ENCODE peak calls at places on chromosome 7, in six cellular contexts. Z is HepG2, O is NT2/D1, B is A673, J is left ventricle myocardium inferior, Y is GM23248. A is an unnamed sample. For H3K4me1, the result is how much of the 10 kb centered on the place peaks cover.

GRCh38 chr7:15546272-15546792 is 15.5 kb downstream of the AGMO start:
- DNase-seq in Y (no peak), B (no peak), O (no peak), J (no peak), Z (no peak), A (no peak)

GRCh38 chr7:139189357-139189756 is 41.7 kb upstream of the UBN2 start:
- DNase-seq in B (no peak), O (no peak), Z (no peak), Y (no peak), J (no peak), A (no peak)

GRCh38 chr7:33237034-33237433 is 107.7 kb downstream of the BBS9 start:
- DNase-seq in B (no peak), Z (no peak), O (no peak), Y (no peak), J (no peak), A (no peak)

GRCh38 chr7:148727501-148728278 is 29.0 kb downstream of the CUL1 start:
- DNase-seq in B (no peak), J (no peak), O (no peak), Z (no peak), Y (no peak), A (no peak)

GRCh38 chr7:11191574-11192220 is 218.0 kb downstream of the PHF14 start:
- DNase-seq in B (no peak), J (no peak), Z (no peak), Y (peak), O (peak), A (peak)

GRCh38 chr7:105678811-105679495 is 97.7 kb upstream of the EFCAB10 start:
- DNase-seq in J (peak), Y (peak), O (no peak), B (peak), Z (no peak), A (peak)

GRCh38 chr7:136009488-136010079 is 32.4 kb upstream of the MTPN start:
- DNase-seq in J (no peak), Z (peak), O (peak), Y (peak), B (peak), A (peak)

GRCh38 chr7:129517931-129518330 is 15.6 kb downstream of the SMKR1 start:
- DNase-seq in O (no peak), Y (peak), Z (no peak), B (no peak), J (no peak), A (no peak)

GRCh38 chr7:155885162-155886160 is 73.2 kb upstream of the SHH start:
- DNase-seq in O (no peak), J (peak), Y (peak), B (no peak), Z (no peak), A (no peak)

GRCh38 chr7:151104411-151105235 is 18.3 kb downstream of the AGAP3 start:
- DNase-seq in B (no peak), O (no peak), Z (no peak), Y (peak), J (no peak), A (peak)

GRCh38 chr7:9761224-9761623 is 1212.4 kb upstream of the PHF14 start:
- DNase-seq in J (no peak), B (no peak), Y (no peak), Z (no peak), O (no peak), A (no peak)

GRCh38 chr7:95264225-95264927 is 60.0 kb downstream of the PON1 start:
- DNase-seq in B (peak), O (no peak), Z (no peak), Y (no peak), J (no peak), A (no peak)

GRCh38 chr7:158802535-158803199 is 26.6 kb downstream of the ESYT2 start:
- DNase-seq in O (no peak), B (peak), Z (no peak), Y (peak), J (no peak), A (no peak)
- H3K4me3 ChIP-seq in O (no peak), B (no peak), Z (no peak), Y (peak), J (no peak), A (no peak)

GRCh38 chr7:121019018-121019417 is 30.5 kb downstream of the CPED1 start:
- DNase-seq in Y (peak), B (peak), O (no peak), J (no peak), Z (no peak), A (no peak)

GRCh38 chr7:121021266-121021969 is 32.9 kb downstream of the CPED1 start:
- DNase-seq in J (no peak), B (no peak), Y (no peak), Z (no peak), O (no peak), A (no peak)

GRCh38 chr7:121020243-121020642 is 31.7 kb downstream of the CPED1 start:
- DNase-seq in Z (no peak), Y (peak), O (no peak), J (no peak), B (no peak), A (no peak)

GRCh38 chr7:121023189-121023588 is 34.7 kb downstream of the CPED1 start:
- DNase-seq in Y (no peak), Z (no peak), B (no peak), O (no peak), J (no peak), A (no peak)

DNA sequence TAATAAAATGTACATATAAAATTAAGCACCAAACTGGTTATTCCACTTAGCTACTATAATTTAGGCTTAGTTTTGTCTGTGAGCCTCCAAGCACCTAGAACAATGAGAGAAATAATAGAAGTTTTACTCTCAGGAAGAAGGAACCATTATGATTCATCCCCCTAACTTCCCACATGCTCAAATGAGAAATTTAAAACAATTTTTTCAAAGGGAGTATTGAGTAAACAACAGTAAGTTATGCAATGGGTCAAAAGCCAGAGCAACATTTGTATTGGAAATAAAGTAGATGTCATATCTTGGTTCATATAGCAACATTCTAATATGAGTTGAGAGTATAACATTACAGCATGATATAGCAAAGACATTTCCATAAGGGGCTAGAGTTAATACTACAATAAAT is 32.1 kb downstream of the CPED1 start:
- DNase-seq in O (no peak), B (no peak), J (no peak), Z (no peak), Y (peak), A (no peak)
- H3K4me1 ChIP-seq in O (under half), B (under half), J (half or more), Z (under half), Y (half or more), A (under half)

DNA sequence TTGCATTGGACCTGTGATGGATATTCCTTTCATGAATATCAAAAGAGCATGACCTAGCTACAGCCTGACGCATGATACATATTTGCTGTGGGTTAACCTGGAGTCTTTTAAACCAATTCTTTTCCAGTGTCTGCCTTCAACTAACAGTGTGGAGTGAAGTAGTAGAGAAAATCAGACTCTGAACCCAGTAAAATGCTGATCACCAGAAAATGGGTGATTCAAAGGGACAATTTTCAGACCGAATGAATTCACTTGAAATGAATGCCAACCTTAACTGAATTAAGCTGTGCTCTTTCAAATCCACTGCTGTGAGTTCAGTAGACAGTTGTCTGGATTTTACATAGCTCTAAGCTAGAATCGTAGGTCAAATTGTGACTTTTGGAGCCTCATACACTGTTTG is 123.0 kb downstream of the CDK14 start:
- DNase-seq in J (no peak), Y (no peak), B (no peak), O (no peak), Z (no peak), A (no peak)
- H3K4me3 ChIP-seq in J (no peak), Y (no peak), B (no peak), O (no peak), Z (no peak), A (no peak)

GRCh38 chr7:80624763-80625162 is 13.7 kb upstream of the CD36 start:
- DNase-seq in Y (no peak), J (peak), B (no peak), O (no peak), Z (peak), A (no peak)
- H3K4me1 ChIP-seq in Y (under half), J (half or more), B (under half), O (under half), Z (under half), A (under half)

GRCh38 chr7:130841416-130841815 is 107.4 kb upstream of the KLF14 start:
- DNase-seq in Z (no peak), B (no peak), J (no peak), O (no peak), Y (no peak), A (no peak)

GRCh38 chr7:130844811-130845580 is 111.0 kb upstream of the KLF14 start:
- DNase-seq in Z (no peak), B (no peak), J (no peak), O (no peak), Y (peak), A (no peak)

GRCh38 chr7:130849604-130850003 is 115.6 kb upstream of the KLF14 start:
- DNase-seq in Y (no peak), B (no peak), Z (no peak), J (no peak), O (no peak), A (no peak)

GRCh38 chr7:130843703-130844102 is 109.7 kb upstream of the KLF14 start:
- DNase-seq in Y (no peak), O (no peak), Z (no peak), J (no peak), B (no peak), A (no peak)

DNA sequence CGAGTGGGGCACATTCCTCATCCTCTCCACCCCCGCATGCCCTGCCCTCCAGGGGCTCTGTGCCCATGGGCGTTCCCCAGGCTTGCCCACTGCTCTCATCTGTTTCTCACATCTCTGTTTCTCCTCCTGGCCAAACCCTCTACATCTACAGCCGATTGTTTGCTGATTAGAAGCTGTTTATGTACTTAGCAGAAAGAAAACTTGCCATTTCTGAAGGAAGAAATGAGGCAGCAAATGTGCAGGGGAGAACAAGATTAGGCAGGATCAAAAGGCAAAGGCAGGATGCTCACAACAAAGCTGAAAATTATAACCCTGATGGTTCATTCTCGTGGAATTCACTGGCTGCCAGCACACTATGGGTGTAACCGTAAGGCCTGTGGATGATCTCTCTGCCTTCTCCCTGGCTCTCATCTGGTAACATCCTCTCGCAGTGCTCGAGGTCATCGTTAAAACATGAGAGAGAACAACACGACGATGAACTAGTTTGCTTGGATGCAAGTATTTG is 111.6 kb upstream of the KLF14 start:
- DNase-seq in Y (peak), J (no peak), O (no peak), Z (no peak), B (no peak), A (no peak)
- H3K4me3 ChIP-seq in Y (peak), J (no peak), O (no peak), Z (no peak), B (no peak), A (no peak)

DNA sequence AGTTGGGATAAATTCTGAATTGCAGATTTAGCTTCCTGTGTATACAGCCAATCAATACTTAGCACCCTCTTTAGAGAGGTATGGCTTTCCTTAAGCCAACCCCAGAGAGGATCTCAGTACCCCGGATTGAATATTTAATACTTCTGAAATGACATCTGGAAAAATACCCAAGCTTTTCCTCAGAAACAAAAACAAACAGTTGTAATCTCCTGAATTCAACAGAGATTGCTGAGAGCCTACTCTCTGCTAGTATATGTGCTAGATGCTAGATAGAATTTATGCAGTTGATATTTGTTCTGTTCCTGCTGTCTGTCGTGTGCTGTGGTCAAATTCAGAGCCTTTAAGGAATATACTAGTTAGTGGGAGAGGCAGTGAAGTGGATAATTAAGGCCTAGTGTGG is 21.1 kb downstream of the STARD3NL start:
- DNase-seq in O (no peak), Z (no peak), B (no peak), J (no peak), Y (no peak), A (no peak)
- H3K4me1 ChIP-seq in O (under half), Z (under half), B (under half), J (half or more), Y (under half), A (under half)

GRCh38 chr7:88302486-88302885 is 4.2 kb downstream of the STEAP4 start:
- DNase-seq in Z (no peak), O (no peak), J (no peak), B (no peak), Y (no peak), A (no peak)

GRCh38 chr7:88307841-88308240 is 1.1 kb upstream of the STEAP4 start:
- DNase-seq in Z (no peak), Y (no peak), B (no peak), O (no peak), J (no peak), A (no peak)

GRCh38 chr7:88306590-88307048 is at the start of gene STEAP4:
- DNase-seq in Y (peak), Z (no peak), B (peak), J (peak), O (peak), A (peak)

GRCh38 chr7:88307412-88307811 is 718 bp upstream of the STEAP4 start:
- DNase-seq in Y (no peak), O (no peak), B (no peak), J (no peak), Z (no peak), A (peak)

DNA sequence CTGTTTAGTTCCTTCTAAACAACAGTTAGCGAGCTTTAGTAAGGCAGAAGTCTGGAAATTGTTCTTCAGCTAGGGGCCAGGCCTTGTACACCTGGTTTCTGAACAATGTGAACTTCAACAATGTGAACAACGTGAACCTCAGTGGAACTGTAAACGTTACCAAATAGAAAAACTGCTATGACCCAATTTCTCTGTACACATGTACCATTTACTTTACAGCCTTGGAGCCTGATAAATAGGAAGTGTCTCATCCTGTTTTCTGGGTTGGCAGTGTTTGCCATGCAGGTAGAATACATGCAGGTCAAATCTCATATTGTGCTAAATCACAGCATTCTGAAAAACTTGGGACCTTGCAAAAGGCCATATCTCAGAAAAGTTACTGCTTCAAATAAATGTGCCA is 1.6 kb downstream of the STEAP4 start:
- DNase-seq in B (no peak), O (no peak), Z (no peak), J (no peak), Y (no peak), A (no peak)
- H3K4me3 ChIP-seq in B (no peak), O (no peak), Z (no peak), J (peak), Y (no peak), A (no peak)

DNA sequence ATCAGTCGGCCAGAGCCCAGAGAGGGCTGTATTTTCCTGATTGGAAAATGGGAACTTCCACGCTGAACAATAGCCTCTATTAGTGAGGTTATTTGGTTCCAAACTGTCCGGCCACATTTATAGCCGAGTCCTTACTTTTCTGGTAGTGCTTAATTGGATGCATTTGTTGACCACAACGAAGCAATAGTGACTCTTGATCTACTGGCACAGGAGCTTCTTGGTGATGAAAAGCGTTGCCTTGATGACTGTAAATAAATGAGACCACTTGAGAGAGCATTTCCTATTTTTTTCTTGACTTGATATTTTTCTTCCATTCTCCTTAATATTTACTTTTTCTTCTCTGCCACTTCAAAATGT is 4.8 kb upstream of the SP8 start:
- DNase-seq in Z (no peak), O (no peak), J (no peak), Y (no peak), B (no peak), A (no peak)
- H3K4me1 ChIP-seq in Z (under half), O (under half), J (under half), Y (under half), B (under half), A (half or more)